ENCODE peak calls at places on chromosomes 16 and 17, in seven cellular contexts. X, U, Z, Q, W, C and R are unnamed samples.

GRCh38 chr17:1045456-1045855 is 48.5 kb downstream of the TIMM22 start:
- DNase-seq in Q (no peak), Z (no peak), X (peak; percentile 17), W (no peak), U (no peak), C (no peak), R (no peak)

GRCh38 chr16:70747703-70748631 is 53.0 kb downstream of the VAC14 start:
- DNase-seq in W (peak; percentile 56), Q (no peak), X (peak; percentile 66), Z (no peak), C (no peak), U (no peak), R (no peak)

GRCh38 chr17:76397687-76398522 is 13.5 kb downstream of the SPHK1 start:
- DNase-seq in U (peak; percentile 93), Z (peak; percentile 81), W (peak; percentile 87), X (peak; percentile 91), C (peak; percentile 88), Q (peak; percentile 99), R (peak; percentile 62)

GRCh38 chr17:29807520-29808361 is 122.3 kb downstream of the SSH2 start:
- DNase-seq in Z (peak; percentile 60), W (peak; percentile 25), C (no peak), U (peak; percentile 82), Q (peak; percentile 82), X (peak; percentile 70), R (peak; percentile 35)

GRCh38 chr16:35711435-35711834 is 2252.0 kb downstream of the TP53TG3F start:
- DNase-seq in X (no peak), Q (no peak), U (no peak), Z (no peak), W (no peak), C (peak; percentile 24), R (no peak)

GRCh38 chr17:46948544-46948943 is 25.6 kb downstream of the GOSR2 start:
- DNase-seq in Z (no peak), U (no peak), W (no peak), X (no peak), Q (no peak), C (no peak), R (no peak)

GRCh38 chr16:23801387-23801786 is 34.4 kb upstream of the PRKCB start:
- DNase-seq in C (no peak), Q (peak; percentile 60), U (peak; percentile 85), X (peak; percentile 79), W (peak; percentile 49), Z (peak; percentile 67), R (peak; percentile 47)

GRCh38 chr17:57672971-57673370 is 72.1 kb downstream of the CCDC182 start:
- DNase-seq in Q (no peak), C (peak; percentile 43), Z (no peak), W (peak; percentile 10), X (no peak), U (peak; percentile 6), R (no peak)

GRCh38 chr16:3992297-3993051 is 112.0 kb upstream of the CREBBP start:
- DNase-seq in X (peak; percentile 32), Z (no peak), W (no peak), Q (no peak), C (no peak), U (no peak), R (no peak)

GRCh38 chr16:35746281-35746962 is 2287.0 kb downstream of the TP53TG3F start:
- DNase-seq in U (no peak), C (peak; percentile 59), Z (no peak), Q (no peak), W (no peak), X (no peak), R (no peak)

GRCh38 chr16:81588326-81589081 is 143.9 kb downstream of the CMIP start:
- DNase-seq in Z (no peak), X (no peak), C (no peak), W (no peak), U (no peak), Q (no peak), R (no peak)

GRCh38 chr17:17111401-17112393 is 69.4 kb downstream of the MPRIP start:
- DNase-seq in C (no peak), W (no peak), U (no peak), Q (no peak), Z (no peak), X (no peak), R (no peak)

GRCh38 chr17:62637809-62638208 is 10.3 kb downstream of the MRC2 start:
- DNase-seq in Z (no peak), X (no peak), W (no peak), C (no peak), U (no peak), Q (no peak), R (no peak)

GRCh38 chr17:79192503-79193500 is 118.2 kb downstream of the ENGASE start:
- DNase-seq in Q (no peak), X (no peak), U (no peak), W (no peak), C (no peak), Z (peak; percentile 32), R (no peak)

GRCh38 chr17:27569257-27569722 is 61.7 kb upstream of the LGALS9 start:
- DNase-seq in Z (no peak), C (no peak), W (no peak), U (no peak), Q (no peak), X (peak; percentile 63), R (no peak)

GRCh38 chr17:44360826-44361225 is 2.8 kb downstream of the FAM171A2 start:
- DNase-seq in X (no peak), U (no peak), C (no peak), W (no peak), Q (no peak), Z (no peak), R (no peak)

GRCh38 chr17:71208111-71208704 is 912.6 kb upstream of the SOX9 start:
- DNase-seq in Q (no peak), U (no peak), X (no peak), W (peak; percentile 17), Z (no peak), C (no peak), R (no peak)

GRCh38 chr17:46865100-46865499 is 13.7 kb downstream of the WNT9B start:
- DNase-seq in U (no peak), C (no peak), X (no peak), W (no peak), Z (no peak), Q (no peak), R (no peak)

GRCh38 chr17:40345161-40346034 is 19.1 kb downstream of the GJD3 start:
- DNase-seq in Q (no peak), W (peak; percentile 75), C (no peak), X (peak; percentile 82), U (peak; percentile 94), Z (no peak), R (no peak)

GRCh38 chr17:42566873-42567573 is at the start of gene MLX:
- DNase-seq in C (peak; percentile 96), W (peak; percentile 85), X (peak; percentile 97), Q (peak; percentile 85), Z (peak; percentile 93), U (peak; percentile 95), R (peak; percentile 89)

GRCh38 chr17:47694818-47695663 is 1.1 kb downstream of the TBKBP1 start:
- DNase-seq in Z (no peak), C (no peak), X (peak; percentile 84), U (peak; percentile 41), W (peak; percentile 50), Q (peak; percentile 58), R (no peak)

DNA sequence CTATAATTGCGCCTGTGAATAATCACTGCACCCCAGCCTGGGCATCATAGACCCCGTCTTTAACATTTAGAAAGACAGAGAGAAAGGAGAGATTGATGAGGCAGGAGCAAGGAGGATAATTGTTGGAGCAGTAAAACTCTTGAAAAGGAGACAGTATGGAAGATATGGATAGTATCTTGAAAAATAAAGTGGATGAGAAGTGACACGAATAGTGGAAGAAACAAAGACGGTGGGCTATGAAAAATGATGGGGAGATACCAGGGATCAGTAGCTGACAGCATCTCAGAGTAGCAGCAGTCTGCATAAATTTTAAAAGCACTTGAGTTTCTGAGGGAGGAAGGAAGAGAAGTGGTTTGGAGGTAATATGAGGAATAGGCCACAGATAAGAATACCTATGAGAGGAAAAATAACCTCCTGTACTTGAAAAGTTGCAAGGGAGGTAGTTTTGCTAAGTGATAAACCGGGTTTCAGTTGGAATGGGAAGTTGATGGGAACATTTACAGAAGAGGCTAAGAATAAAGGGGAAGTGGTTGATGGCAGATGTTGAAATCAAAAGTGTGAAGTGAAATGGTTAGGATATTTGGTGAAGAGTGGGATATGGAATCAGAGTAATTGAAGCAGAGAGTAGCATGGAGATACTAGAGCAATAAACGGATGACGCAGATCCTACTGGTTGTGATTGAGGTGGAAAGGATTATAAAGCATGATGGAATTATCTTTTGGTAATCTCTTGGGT is 1.8 kb upstream of the PPM1D start:
- DNase-seq in C (no peak), Q (no peak), W (no peak), U (peak; percentile 1), X (no peak), Z (no peak), R (no peak)
- H3K4me3 ChIP-seq in C (no peak overlapping the region), Q (no peak overlapping the region), W (no peak overlapping the region), U (no peak overlapping the region), X (no peak overlapping the region), Z (no peak overlapping the region), R (no peak overlapping the region)

DNA sequence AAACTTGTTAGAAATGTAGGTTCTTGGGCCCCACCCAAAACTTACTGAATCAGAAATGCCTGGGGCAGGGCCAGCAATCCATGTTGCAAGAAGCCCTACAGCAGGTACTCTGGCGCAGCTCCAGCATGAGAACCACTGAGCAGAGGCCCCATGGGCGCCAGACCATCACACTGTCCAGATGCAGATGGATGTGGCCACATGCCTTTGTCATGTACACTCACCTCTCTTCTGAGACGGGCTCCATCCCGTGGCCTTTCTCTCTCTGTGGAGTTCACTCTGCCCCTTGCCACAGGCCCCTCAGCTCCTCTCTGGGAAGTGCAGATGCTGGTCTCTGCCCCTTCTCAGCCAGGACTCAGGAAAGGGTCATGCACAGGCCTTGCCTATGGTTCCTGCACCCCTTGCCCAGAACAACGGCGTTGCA is 2.3 kb upstream of the CCNF start:
- DNase-seq in C (no peak), U (no peak), Z (no peak), Q (no peak), X (peak; percentile 73), W (no peak), R (no peak)
- H3K4me3 ChIP-seq in C (no peak overlapping the region), U (no peak overlapping the region), Z (no peak overlapping the region), Q (no peak overlapping the region), X (no peak overlapping the region), W (no peak overlapping the region), R (no peak overlapping the region)

DNA sequence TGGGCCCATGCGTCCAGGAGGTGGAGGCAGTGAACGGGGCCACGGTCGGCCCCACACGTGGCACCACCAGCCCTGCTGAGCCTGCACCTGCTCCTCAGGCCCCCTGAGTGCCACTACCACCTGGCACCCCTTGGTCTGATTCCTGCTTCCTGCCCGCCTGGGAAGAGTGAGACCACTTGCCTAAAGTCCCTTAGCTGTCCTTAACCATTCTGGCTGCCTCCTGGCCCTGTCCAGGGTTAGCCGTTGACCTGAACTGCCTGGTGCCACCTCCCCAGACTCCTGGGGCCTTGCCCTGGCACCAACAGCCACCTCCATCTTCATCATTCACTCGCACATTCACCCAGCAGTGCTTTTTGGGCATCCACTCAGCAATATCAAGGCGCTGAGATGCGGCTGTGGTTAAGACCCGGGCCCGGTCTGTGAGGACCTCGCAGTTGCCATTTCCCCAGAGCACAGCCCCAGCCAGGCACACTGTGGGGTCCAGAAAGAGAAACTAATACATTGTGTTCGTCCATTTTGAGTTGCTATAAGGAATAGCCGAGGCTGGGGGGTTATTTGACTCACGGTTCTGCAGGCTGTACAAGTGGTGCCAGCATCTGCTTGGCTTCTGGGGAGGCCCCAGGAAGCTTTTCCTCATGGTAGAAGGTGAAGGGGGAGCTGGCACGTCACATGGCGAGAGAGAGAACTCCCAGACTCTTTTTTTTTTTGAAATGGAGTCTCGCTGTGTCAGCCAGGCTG is 318.4 kb downstream of the SEC14L1 start:
- DNase-seq in Q (no peak), Z (no peak), U (no peak), X (no peak), C (no peak), W (no peak), R (no peak)
- H3K4me3 ChIP-seq in Q (no peak overlapping the region), Z (no peak overlapping the region), U (no peak overlapping the region), X (no peak overlapping the region), C (no peak overlapping the region), W (no peak overlapping the region), R (peak overlapping the region; percentile 91)

GRCh38 chr17:82419471-82419995 is 1.1 kb upstream of the OGFOD3 start:
- DNase-seq in X (no peak), U (no peak), Q (no peak), C (no peak), Z (peak; percentile 62), W (no peak), R (no peak)
- H3K4me3 ChIP-seq in X (peak overlapping the region; percentile 98), U (peak overlapping the region; percentile 66), Q (peak overlapping the region; percentile 81), C (peak overlapping the region; percentile 84), Z (peak overlapping the region; percentile 98), W (peak overlapping the region; percentile 98), R (peak overlapping the region; percentile 79)